ENCODE peak calls at places on chromosomes 6 and 20, in nine cellular contexts. T is neural progenitor cell; V is HFFc6; M is IMR-90; L is fibroblast of mammary gland; J is natural killer cell; I is activated CD8-positive, alpha-beta T cell treated with anti-CD3 and anti-CD28 coated beads for 36 hours; H is GM06990; E is astrocyte. Y is an unnamed sample.

GRCh38 chr20:19457551-19457950 is 245.1 kb downstream of the SLC24A3 start:
- DNase-seq in H (no peak), L (no peak), E (no peak), V (no peak), T (no peak), J (no peak), M (no peak), I (no peak), Y (peak)

GRCh38 chr6:168871535-168872106 is 382.0 kb downstream of the THBS2 start:
- DNase-seq in T (no peak), H (no peak), I (no peak), J (no peak), M (no peak), V (no peak), L (no peak), E (no peak), Y (no peak)

GRCh38 chr6:44430322-44430721 is 42.8 kb downstream of the CDC5L start:
- DNase-seq in H (no peak), M (peak), T (no peak), I (no peak), E (peak), V (peak), L (no peak), J (no peak), Y (no peak)

GRCh38 chr6:131565041-131565440 is 8.0 kb upstream of the ARG1 start:
- DNase-seq in H (no peak), M (no peak), V (no peak), T (no peak), L (no peak), I (no peak), J (no peak), E (no peak), Y (no peak)

GRCh38 chr20:54284928-54285704 is 77.2 kb downstream of the PFDN4 start:
- DNase-seq in H (no peak), T (no peak), I (peak), V (peak), L (peak), M (peak), E (peak), J (no peak), Y (no peak)

GRCh38 chr20:56934888-56935287 is 305.8 kb downstream of the TFAP2C start:
- DNase-seq in M (no peak), V (no peak), J (no peak), E (no peak), H (no peak), L (no peak), I (no peak), T (no peak), Y (no peak)

GRCh38 chr20:56171087-56172012 is 77.2 kb upstream of the MC3R start:
- DNase-seq in T (peak), L (no peak), M (no peak), H (no peak), V (no peak), J (no peak), E (no peak), I (no peak), Y (no peak)

GRCh38 chr20:46230811-46231282 is 77.5 kb downstream of the CDH22 start:
- DNase-seq in L (peak), E (peak), I (no peak), J (no peak), V (no peak), H (no peak), T (peak), M (peak), Y (no peak)

GRCh38 chr20:40895182-40895581 is 133.4 kb upstream of the TOP1 start:
- DNase-seq in E (no peak), V (no peak), L (no peak), H (no peak), M (no peak), T (no peak), J (no peak), I (no peak), Y (no peak)

GRCh38 chr20:25532015-25532751 is 53.1 kb downstream of the NINL start:
- DNase-seq in J (no peak), I (no peak), T (peak), V (no peak), H (no peak), L (no peak), E (no peak), M (no peak), Y (no peak)

GRCh38 chr6:2725999-2726567 is 24.6 kb downstream of the MYLK4 start:
- DNase-seq in I (no peak), E (peak), L (peak), V (no peak), H (peak), M (peak), J (no peak), T (no peak), Y (no peak)

GRCh38 chr6:153117986-153118886 is 12.8 kb downstream of the RGS17 start:
- DNase-seq in V (peak), E (peak), T (no peak), I (no peak), J (no peak), L (peak), H (peak), M (peak), Y (no peak)

GRCh38 chr6:66558189-66558588 is 851.2 kb upstream of the EYS start:
- DNase-seq in J (no peak), E (no peak), M (no peak), V (no peak), I (no peak), L (no peak), H (no peak), T (no peak), Y (no peak)

GRCh38 chr20:35768731-35769664 is 2.8 kb upstream of the PHF20 start:
- DNase-seq in L (peak), E (peak), H (peak), V (peak), T (peak), M (peak), J (peak), I (peak), Y (no peak)

GRCh38 chr20:17965042-17965697 is 3.4 kb downstream of the SNX5 start:
- DNase-seq in H (no peak), T (no peak), V (no peak), J (no peak), M (no peak), E (no peak), I (no peak), L (no peak), Y (no peak)

GRCh38 chr6:30513451-30513850 is 24.1 kb downstream of the HLA-E start:
- DNase-seq in J (no peak), M (no peak), E (no peak), L (no peak), T (no peak), H (no peak), I (no peak), V (no peak), Y (no peak)

GRCh38 chr6:114762145-114762544 is 419.3 kb upstream of the HS3ST5 start:
- DNase-seq in V (no peak), J (no peak), H (no peak), M (no peak), L (no peak), T (peak), E (no peak), I (no peak), Y (no peak)

GRCh38 chr6:87807423-87807978 is 105.5 kb upstream of the AKIRIN2 start:
- DNase-seq in T (no peak), I (no peak), L (no peak), V (no peak), M (no peak), E (no peak), H (peak), J (no peak), Y (no peak)

GRCh38 chr20:5890773-5891441 is 59.4 kb downstream of the TRMT6 start:
- DNase-seq in M (no peak), E (no peak), H (no peak), I (no peak), T (no peak), L (no peak), J (no peak), V (no peak), Y (no peak)

GRCh38 chr6:27541932-27542297 is 69.0 kb upstream of the ZNF184 start:
- DNase-seq in H (no peak), I (no peak), V (no peak), M (no peak), T (no peak), E (no peak), L (no peak), J (no peak), Y (no peak)

DNA sequence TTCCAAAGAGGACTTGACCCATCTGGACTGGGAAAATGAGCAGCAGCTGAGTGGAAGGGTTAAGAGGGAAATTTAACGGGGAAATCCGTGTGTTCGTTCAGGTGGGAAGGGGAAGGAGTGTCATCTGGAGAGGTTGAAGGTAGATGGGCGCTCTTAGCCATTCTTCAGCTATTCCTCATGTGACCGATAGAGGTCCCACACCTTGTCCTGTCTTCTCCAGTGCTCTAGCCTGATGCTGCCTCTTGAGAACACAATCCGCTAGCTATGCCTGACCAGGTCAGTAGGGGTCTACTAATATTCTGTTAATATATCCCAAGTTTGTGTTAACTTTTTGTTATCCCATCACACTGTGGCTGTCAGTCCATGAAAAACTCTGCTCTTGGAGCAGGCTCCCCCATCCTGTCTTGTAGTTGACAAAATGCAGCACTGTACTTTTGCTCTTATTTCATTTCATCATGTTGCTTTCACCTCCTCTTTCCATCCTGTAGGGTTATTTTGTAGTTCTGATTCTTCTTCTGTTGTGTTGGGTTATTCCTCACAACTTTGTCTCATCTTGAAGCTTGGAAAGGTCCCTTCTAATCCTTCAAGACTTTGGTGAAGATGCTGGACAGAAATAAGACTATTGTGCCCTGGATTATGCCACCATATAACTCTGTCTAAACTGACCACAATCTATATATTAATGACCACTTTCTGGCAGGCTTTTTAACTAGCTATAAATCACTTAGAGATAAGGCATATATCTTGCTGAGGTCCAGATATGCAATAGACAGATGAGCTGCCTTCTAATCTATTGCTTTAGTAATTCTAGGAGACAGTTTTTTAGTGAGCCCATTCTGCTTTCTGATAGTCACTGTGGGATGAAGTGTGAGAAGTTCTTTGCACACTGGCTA is 123.4 kb upstream of the SUPT3H start:
- DNase-seq in M (no peak), I (no peak), H (no peak), L (no peak), J (no peak), T (peak), E (no peak), V (no peak), Y (no peak)
- TF ChIP-seq CTCF in M (no peak), I (no peak), H (peak), L (peak), J (no peak), T (peak), E (peak), V (no peak), Y (peak)

GRCh38 chr6:163416640-163417253 is 2.2 kb downstream of the QKI start:
- DNase-seq in L (peak), H (peak), J (no peak), M (peak), I (peak), T (peak), E (peak), V (peak), Y (no peak)
- TF ChIP-seq CTCF in L (peak), H (peak), J (peak), M (peak), I (peak), T (peak), E (peak), V (peak), Y (peak)

DNA sequence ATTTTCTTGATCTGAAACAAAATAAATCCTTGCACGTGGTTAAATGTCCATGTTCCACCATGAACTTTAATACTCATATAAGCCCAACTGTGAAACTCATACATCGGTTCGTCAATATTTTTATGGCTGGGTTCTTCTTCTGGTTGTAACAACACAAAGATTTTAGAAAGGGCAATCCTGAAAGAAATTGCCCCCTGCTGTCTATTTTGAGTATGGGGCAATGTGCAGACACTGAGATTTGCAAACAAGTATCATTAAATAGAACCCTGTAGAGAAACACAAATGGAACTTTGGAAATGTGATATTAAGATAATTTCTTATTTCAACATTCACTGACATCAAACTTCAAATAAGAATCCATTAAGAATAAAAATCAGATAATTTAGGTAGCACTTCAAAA is 80.2 kb upstream of the PHACTR1 start:
- DNase-seq in H (no peak), T (no peak), M (no peak), E (no peak), J (no peak), L (no peak), I (no peak), V (no peak), Y (no peak)
- TF ChIP-seq CTCF in H (no peak), T (peak), M (no peak), E (peak), J (no peak), L (no peak), I (no peak), V (peak), Y (peak)

DNA sequence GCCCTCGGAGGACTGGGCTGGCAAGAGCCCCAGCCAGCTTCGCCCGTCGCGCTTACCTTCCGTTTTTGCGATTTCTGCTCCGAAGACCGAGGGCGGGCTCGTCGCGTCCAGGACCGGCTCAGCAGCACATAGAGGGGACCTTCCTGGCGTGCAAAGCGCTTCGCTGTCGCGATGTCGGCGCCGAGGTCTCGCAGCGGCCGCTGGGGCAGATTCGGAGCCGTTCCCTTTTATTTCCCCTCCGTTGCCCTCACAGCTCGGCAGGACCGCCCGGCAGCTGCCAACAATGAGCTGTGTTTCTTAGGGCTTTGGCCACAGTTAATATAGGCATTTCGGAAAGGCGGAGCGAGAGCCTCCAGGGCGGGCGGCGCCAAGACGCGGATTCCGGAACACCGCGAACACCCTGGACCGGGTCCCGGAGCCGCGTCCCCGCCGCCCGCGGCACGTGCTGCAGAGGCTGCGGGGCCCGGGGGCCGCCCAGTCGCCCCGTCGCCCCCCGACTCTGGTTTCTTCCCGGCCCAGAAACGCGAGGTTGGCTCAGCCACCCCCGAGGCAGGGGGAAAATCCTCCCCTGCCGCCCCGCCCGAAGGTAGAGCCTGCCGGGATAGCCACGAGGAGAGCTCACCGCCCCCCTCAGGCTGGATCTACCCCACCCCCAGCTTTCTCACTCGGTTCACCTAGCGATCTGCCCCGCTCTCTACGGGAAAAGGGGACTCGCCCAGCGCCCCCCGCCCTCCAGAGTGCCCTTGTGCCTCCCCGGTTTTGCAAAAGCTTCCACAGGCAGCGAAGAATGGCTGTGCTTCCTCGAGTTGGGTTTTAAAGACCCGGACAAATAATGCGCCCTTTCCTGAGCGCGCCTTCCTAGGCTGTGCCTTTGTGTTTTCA is at the start of gene CITED2:
- DNase-seq in H (peak), M (peak), E (peak), I (peak), L (peak), J (peak), V (peak), T (peak), Y (peak)
- TF ChIP-seq CTCF in H (no peak), M (peak), E (no peak), I (no peak), L (peak), J (no peak), V (peak), T (no peak), Y (peak)

GRCh38 chr20:63432577-63433061 is 39.8 kb downstream of the KCNQ2 start:
- DNase-seq in V (no peak), J (no peak), H (no peak), T (no peak), I (no peak), M (no peak), L (no peak), E (no peak), Y (no peak)

GRCh38 chr20:63435552-63435951 is 36.9 kb downstream of the KCNQ2 start:
- DNase-seq in E (no peak), L (no peak), M (peak), T (no peak), V (no peak), H (no peak), I (no peak), J (no peak), Y (no peak)

GRCh38 chr20:63433351-63433750 is 39.1 kb downstream of the KCNQ2 start:
- DNase-seq in M (no peak), I (no peak), T (no peak), H (no peak), J (no peak), E (no peak), V (no peak), L (no peak), Y (no peak)

GRCh38 chr20:63433756-63434531 is 38.5 kb downstream of the KCNQ2 start:
- DNase-seq in M (no peak), V (no peak), H (peak), L (no peak), E (no peak), T (no peak), I (no peak), J (no peak), Y (no peak)

GRCh38 chr20:63434599-63435378 is 37.7 kb downstream of the KCNQ2 start:
- DNase-seq in E (peak), H (peak), T (peak), V (peak), I (peak), J (peak), M (peak), L (peak), Y (no peak)
- TF ChIP-seq CTCF in E (peak), H (peak), T (peak), V (peak), I (peak), J (peak), M (peak), L (peak), Y (peak)

DNA sequence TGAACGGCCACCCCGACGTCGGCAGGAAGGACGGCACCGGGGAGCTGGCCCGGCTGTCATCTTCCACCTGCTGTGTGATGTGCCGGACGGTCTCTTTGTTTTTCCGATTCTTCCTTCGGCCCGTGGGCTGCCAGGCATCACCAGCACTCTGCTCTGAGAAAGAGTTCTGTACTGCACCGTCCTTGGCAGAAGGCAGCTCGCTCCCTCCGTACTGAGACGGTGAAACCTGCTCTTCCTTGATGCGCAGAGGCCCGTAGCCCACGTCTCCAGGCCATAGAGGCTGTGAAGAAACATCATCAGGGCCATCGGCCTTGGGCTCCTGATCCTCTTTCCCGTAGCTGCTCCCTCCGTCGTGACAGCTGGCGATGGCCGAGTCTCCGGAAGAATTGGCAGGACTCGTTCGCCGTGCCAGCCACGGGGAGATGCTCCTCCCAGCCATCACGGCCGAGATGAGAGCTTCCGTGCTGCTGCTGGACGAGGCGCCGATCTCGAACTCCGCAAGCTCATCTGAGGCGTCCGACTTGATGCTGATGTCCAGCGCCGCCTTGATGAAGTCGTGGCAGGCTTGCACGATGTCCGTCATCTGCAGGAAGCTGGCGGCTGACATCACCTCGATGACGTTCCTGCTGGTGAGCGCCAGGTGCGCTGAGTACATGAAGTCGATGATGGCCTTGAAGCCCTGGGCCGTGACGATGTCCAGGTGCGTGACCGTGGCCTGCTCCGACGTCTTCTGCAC is 41.1 kb downstream of the ZBTB46 start:
- DNase-seq in L (no peak), M (no peak), J (no peak), H (no peak), E (no peak), T (no peak), I (no peak), V (no peak), Y (no peak)
- TF ChIP-seq CTCF in L (no peak), M (no peak), J (no peak), H (no peak), E (no peak), T (no peak), I (no peak), V (no peak), Y (no peak)

GRCh38 chr6:137001287-137001976 is 43.3 kb downstream of the IL20RA start:
- DNase-seq in E (peak), M (no peak), V (no peak), H (no peak), L (no peak), T (peak), J (no peak), I (no peak), Y (no peak)
- TF ChIP-seq CTCF in E (no peak), M (no peak), V (no peak), H (no peak), L (no peak), T (no peak), J (no peak), I (no peak), Y (no peak)

GRCh38 chr6:37303891-37304503 is 46.1 kb upstream of the TMEM217 start:
- DNase-seq in I (peak), T (peak), L (peak), V (peak), H (no peak), M (peak), E (peak), J (no peak), Y (no peak)
- TF ChIP-seq CTCF in I (peak), T (peak), L (peak), V (peak), H (peak), M (peak), E (peak), J (no peak), Y (peak)

GRCh38 chr6:42086046-42086664 is 35.8 kb downstream of the TAF8 start:
- DNase-seq in M (no peak), L (no peak), V (no peak), I (no peak), J (no peak), T (no peak), H (no peak), E (no peak), Y (no peak)
- TF ChIP-seq CTCF in M (peak), L (peak), V (peak), I (no peak), J (no peak), T (peak), H (no peak), E (peak), Y (peak)

Y was measured in type B pancreatic cell.